ENCODE peak calls at places on chromosome 1, in seven cellular contexts. P is HFF-Myc, Z is cardiac muscle cell, B is brain microvascular endothelial cell, H is NB4, C is thoracic aorta, K is fibroblast of mammary gland. D is an unnamed sample.

GRCh38 chr1:108561731-108562326 is 1.9 kb downstream of the EEIG2 start:
- DNase-seq in H (peak), K (no peak), P (no peak), C (no peak), Z (peak), B (no peak), D (no peak)

GRCh38 chr1:109863699-109864062 is 47.0 kb upstream of the CSF1 start:
- DNase-seq in C (no peak), B (no peak), K (peak), Z (no peak), P (no peak), H (peak), D (no peak)

GRCh38 chr1:32818804-32819541 is 1.5 kb downstream of the S100PBP start:
- DNase-seq in K (no peak), P (no peak), Z (peak), H (peak), C (no peak), B (no peak), D (no peak)

GRCh38 chr1:178294654-178295053 is 200.8 kb downstream of the RASAL2 start:
- DNase-seq in K (no peak), Z (no peak), B (no peak), H (no peak), C (no peak), P (no peak), D (no peak)

GRCh38 chr1:67540733-67541125 is 110.5 kb upstream of the SERBP1 start:
- DNase-seq in C (no peak), Z (no peak), P (no peak), H (no peak), K (no peak), B (no peak), D (no peak)

GRCh38 chr1:199808110-199808870 is 219.2 kb upstream of the NR5A2 start:
- DNase-seq in B (no peak), P (no peak), H (no peak), Z (no peak), C (no peak), K (peak), D (no peak)

GRCh38 chr1:98315309-98315708 is 346.2 kb upstream of the SNX7 start:
- DNase-seq in K (peak), P (no peak), B (peak), C (peak), H (no peak), Z (no peak), D (no peak)

GRCh38 chr1:214441119-214441518 is 110.3 kb downstream of the PTPN14 start:
- DNase-seq in Z (no peak), H (peak), B (peak), C (no peak), P (no peak), K (no peak), D (no peak)

GRCh38 chr1:203776636-203777035 is 11.7 kb downstream of the LAX1 start:
- DNase-seq in Z (peak), K (no peak), P (no peak), C (no peak), B (no peak), H (peak), D (no peak)

GRCh38 chr1:83900530-83900929 is 98.4 kb downstream of the TTLL7 start:
- DNase-seq in P (no peak), C (no peak), K (peak), H (no peak), B (peak), Z (no peak), D (no peak)

GRCh38 chr1:29431138-29431537 is 194.8 kb downstream of the PTPRU start:
- DNase-seq in C (no peak), P (no peak), Z (no peak), B (no peak), K (no peak), H (no peak), D (no peak)

GRCh38 chr1:83671586-83671985 is 327.3 kb downstream of the TTLL7 start:
- DNase-seq in B (no peak), K (no peak), P (no peak), C (no peak), Z (no peak), H (no peak), D (no peak)

GRCh38 chr1:200887772-200888348 is 6.8 kb upstream of the INAVA start:
- DNase-seq in Z (no peak), K (no peak), C (no peak), P (no peak), B (no peak), H (no peak), D (no peak)

GRCh38 chr1:93180723-93181613 is at the start of gene CCDC18:
- DNase-seq in H (peak), C (peak), K (peak), P (no peak), B (peak), Z (no peak), D (no peak)

GRCh38 chr1:3790501-3790923 is 5.8 kb downstream of the LRRC47 start:
- DNase-seq in H (no peak), C (no peak), B (no peak), K (no peak), P (no peak), Z (no peak), D (no peak)

GRCh38 chr1:40763742-40764532 is 19.6 kb upstream of the KCNQ4 start:
- DNase-seq in P (no peak), Z (no peak), K (peak), C (no peak), H (no peak), B (no peak), D (no peak)

GRCh38 chr1:223712184-223712855 is at the start of gene CAPN2:
- DNase-seq in K (peak), C (no peak), B (no peak), P (no peak), Z (peak), H (peak), D (peak)

GRCh38 chr1:41587791-41588190 is 103.3 kb upstream of the EDN2 start:
- DNase-seq in B (no peak), P (no peak), H (no peak), C (no peak), Z (no peak), K (no peak), D (no peak)

GRCh38 chr1:110200666-110201065 is 9.4 kb upstream of the KCNC4 start:
- DNase-seq in Z (no peak), K (peak), P (no peak), H (no peak), C (no peak), B (no peak), D (no peak)

GRCh38 chr1:1079408-1080121 is 5.5 kb upstream of the RNF223 start:
- DNase-seq in B (peak), C (no peak), H (peak), K (peak), Z (peak), P (peak), D (peak)

GRCh38 chr1:168321945-168322344 is 41.3 kb downstream of the TBX19 start:
- DNase-seq in K (peak), B (peak), H (peak), P (no peak), Z (peak), C (no peak), D (peak)

GRCh38 chr1:230753586-230754251 is 6.5 kb downstream of the CAPN9 start:
- DNase-seq in B (no peak), H (peak), Z (peak), C (no peak), K (no peak), P (no peak), D (no peak)

GRCh38 chr1:32163405-32163804 is 16.1 kb upstream of the TXLNA start:
- DNase-seq in B (no peak), Z (no peak), K (no peak), C (no peak), H (no peak), P (no peak), D (no peak)

GRCh38 chr1:212012034-212012740 is 23.2 kb downstream of the INTS7 start:
- DNase-seq in H (peak), K (peak), P (no peak), C (peak), Z (peak), B (peak), D (no peak)

GRCh38 chr1:32204943-32205361 is 519 bp upstream of the IQCC start:
- DNase-seq in H (no peak), C (no peak), Z (no peak), B (no peak), K (no peak), P (no peak), D (no peak)

GRCh38 chr1:39633422-39633821 is 6.0 kb downstream of the HEYL start:
- DNase-seq in H (no peak), P (no peak), C (no peak), Z (no peak), B (no peak), K (no peak), D (no peak)
- H3K4me3 ChIP-seq in H (no peak), P (no peak), C (peak), Z (peak), B (peak), K (peak), D (no peak)

DNA sequence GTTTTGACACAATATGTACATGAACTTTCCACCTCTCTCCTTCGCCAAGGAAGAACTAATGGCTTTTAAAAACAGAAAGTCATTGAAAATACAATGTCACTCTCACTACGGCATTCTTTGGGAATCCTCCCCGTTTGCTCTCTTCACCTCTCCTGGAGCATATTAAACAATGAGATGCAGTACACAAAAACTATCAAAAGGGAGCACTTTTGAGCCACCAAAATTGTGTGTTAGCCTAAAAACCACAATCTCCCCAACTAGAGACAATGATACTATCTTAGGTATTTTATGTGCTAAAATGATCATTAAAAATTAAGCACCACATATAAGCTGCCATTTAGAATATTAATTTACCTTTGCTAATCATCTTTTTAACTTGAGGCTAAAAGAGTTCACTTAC is 425.5 kb downstream of the KCTD3 start:
- DNase-seq in K (peak), P (peak), H (peak), B (no peak), Z (peak), C (no peak), D (no peak)
- TF ChIP-seq CTCF in K (peak), P (peak), H (peak), B (peak), Z (peak), C (no peak), D (peak)

GRCh38 chr1:170678196-170678595 is 14.3 kb downstream of the PRRX1 start:
- DNase-seq in Z (no peak), B (no peak), C (no peak), H (no peak), K (peak), P (no peak), D (no peak)
- H3K4me3 ChIP-seq in Z (no peak), B (no peak), C (no peak), H (no peak), K (no peak), P (no peak), D (no peak)

GRCh38 chr1:7575041-7575400 is 196.1 kb upstream of the VAMP3 start:
- DNase-seq in P (no peak), K (no peak), B (no peak), Z (no peak), C (no peak), H (no peak), D (no peak)

GRCh38 chr1:7574121-7575040 is 196.7 kb upstream of the VAMP3 start:
- DNase-seq in P (no peak), Z (no peak), B (no peak), H (no peak), K (peak), C (no peak), D (no peak)

GRCh38 chr1:7578206-7578605 is 192.9 kb upstream of the VAMP3 start:
- DNase-seq in P (no peak), Z (no peak), C (no peak), K (no peak), B (no peak), H (no peak), D (no peak)

GRCh38 chr1:7579016-7579415 is 192.1 kb upstream of the VAMP3 start:
- DNase-seq in C (no peak), P (no peak), K (no peak), H (no peak), Z (no peak), B (no peak), D (no peak)

GRCh38 chr1:7576946-7577657 is 194.0 kb upstream of the VAMP3 start:
- DNase-seq in B (peak), C (no peak), P (no peak), Z (peak), H (no peak), K (no peak), D (no peak)
- TF ChIP-seq CTCF in B (peak), C (no peak), P (no peak), Z (peak), H (no peak), K (peak), D (peak)

DNA sequence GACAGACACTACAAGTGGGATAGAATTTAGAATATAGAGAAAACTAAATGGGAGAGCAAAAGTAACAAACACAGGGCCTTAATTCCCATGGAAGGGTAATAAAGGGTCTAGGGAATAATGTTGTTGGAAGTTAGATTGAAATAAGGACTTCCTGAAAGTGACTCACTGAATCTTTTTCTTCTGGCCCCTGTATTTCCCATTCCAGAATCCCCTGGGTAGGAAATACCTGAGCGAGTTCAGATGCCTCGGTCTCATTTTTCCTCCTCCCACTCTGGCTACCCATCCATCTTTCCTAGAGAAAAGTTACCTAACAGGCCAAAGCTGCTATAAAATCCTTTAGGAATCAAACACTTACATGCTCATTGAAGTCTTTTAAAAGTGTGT is 3.1 kb upstream of the MEF2D start:
- DNase-seq in H (no peak), P (no peak), B (no peak), Z (no peak), K (no peak), C (no peak), D (no peak)
- H3K4me3 ChIP-seq in H (no peak), P (no peak), B (no peak), Z (no peak), K (no peak), C (peak), D (no peak)

GRCh38 chr1:156746716-156747631 is 4.5 kb downstream of the HDGF start:
- DNase-seq in K (peak), P (peak), Z (peak), C (peak), B (peak), H (peak), D (no peak)
- TF ChIP-seq CTCF in K (no peak), P (peak), Z (peak), C (no peak), B (peak), H (peak), D (peak)

GRCh38 chr1:51559064-51559500 is 40.0 kb upstream of the EPS15 start:
- DNase-seq in C (no peak), P (no peak), B (no peak), K (no peak), H (no peak), Z (no peak), D (no peak)

GRCh38 chr1:51559501-51559900 is 40.4 kb upstream of the EPS15 start:
- DNase-seq in B (no peak), Z (no peak), C (no peak), P (no peak), K (no peak), H (no peak), D (no peak)

GRCh38 chr1:51557168-51557567 is 38.1 kb upstream of the EPS15 start:
- DNase-seq in B (no peak), K (no peak), Z (no peak), C (no peak), P (no peak), H (no peak), D (no peak)

GRCh38 chr1:51560034-51560433 is 41.0 kb upstream of the EPS15 start:
- DNase-seq in P (no peak), Z (no peak), H (no peak), K (no peak), C (no peak), B (no peak), D (no peak)

DNA sequence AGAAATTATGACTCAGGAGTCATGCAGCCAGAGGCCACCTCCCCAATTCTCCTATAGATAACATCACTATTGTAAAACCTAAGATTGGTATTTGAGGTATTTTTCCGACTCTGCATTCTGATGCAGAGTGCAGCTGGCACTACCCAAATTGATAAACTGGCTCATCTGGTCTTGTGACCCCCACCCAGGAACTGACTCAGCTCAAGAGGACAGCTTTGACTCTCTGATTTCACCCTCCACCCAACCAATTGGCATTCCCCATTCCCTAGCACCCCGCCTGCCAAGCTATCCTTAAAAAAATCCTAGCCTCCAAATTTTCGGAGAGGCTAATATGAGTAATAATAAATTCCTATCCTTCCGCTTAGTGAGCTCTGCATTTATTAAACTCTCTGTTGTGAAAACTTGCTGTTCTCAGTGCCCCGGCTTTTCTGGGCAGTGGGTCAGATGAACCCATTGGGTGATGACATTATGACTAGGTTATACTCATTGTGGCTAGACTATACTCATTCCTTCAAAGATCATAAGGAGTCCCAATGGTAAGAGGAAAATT is 39.4 kb upstream of the EPS15 start:
- DNase-seq in B (peak), C (no peak), H (no peak), Z (no peak), P (peak), K (peak), D (peak)
- H3K4me3 ChIP-seq in B (no peak), C (no peak), H (no peak), Z (no peak), P (no peak), K (no peak), D (no peak)

DNA sequence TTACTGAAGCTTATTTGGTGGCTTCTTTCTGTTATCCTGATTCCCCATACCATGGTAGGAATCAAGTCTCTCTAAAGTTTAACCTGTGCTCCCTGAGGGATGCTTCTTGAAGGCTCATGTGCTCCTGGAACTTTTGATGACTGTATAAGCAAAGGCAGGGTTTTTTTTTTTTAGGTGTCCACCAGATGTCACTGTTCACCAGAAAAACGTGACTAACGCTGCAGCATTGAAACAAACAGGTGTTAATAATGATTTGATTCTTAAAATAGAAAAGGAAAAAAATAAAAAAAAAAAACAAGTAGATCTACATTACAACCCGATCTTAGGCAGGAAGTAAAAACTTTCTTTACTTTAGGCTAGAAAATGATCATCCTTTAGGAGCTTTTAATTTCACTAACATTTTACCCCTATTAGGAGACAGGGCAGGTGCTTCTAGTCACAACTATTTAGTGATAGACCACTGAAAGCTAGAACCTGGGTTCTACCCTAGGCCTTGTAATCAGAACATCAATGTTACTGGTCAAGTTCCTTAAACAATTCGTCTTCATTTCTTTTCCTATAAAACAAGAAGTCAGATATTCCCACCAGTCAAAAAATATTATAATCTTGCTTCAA is 223.0 kb downstream of the PLA2G4A start:
- DNase-seq in Z (peak), H (peak), C (no peak), P (peak), K (peak), B (no peak), D (peak)
- TF ChIP-seq CTCF in Z (peak), H (peak), C (peak), P (peak), K (peak), B (peak), D (peak)